ENCODE peak calls at places on chromosomes 1 and 21, in nine cellular contexts. N, J, U, K, O, I, M, Q and V are unnamed samples.
A peak's percentile ranks its signal among the peaks of the same experiment; 100 is the strongest.

GRCh38 chr1:200628223-200628868 is 7.8 kb upstream of the KIF14 start:
- DNase-seq in I (peak; percentile 19), M (no peak), K (no peak), J (no peak), U (no peak), N (no peak), O (no peak), Q (no peak), V (no peak)

GRCh38 chr1:119787776-119788175 is 19.1 kb upstream of the HMGCS2 start:
- DNase-seq in M (no peak), Q (peak; percentile 3), J (no peak), I (no peak), K (no peak), N (no peak), O (no peak), U (no peak), V (peak; percentile 10)

GRCh38 chr21:26067836-26068401 is 102.7 kb downstream of the APP start:
- DNase-seq in O (no peak), I (no peak), N (no peak), M (no peak), Q (no peak), K (no peak), U (no peak), J (no peak), V (no peak)

GRCh38 chr1:237220243-237220642 is 178.3 kb downstream of the RYR2 start:
- DNase-seq in U (peak; percentile 63), K (no peak), Q (no peak), I (no peak), N (no peak), J (no peak), O (peak; percentile 65), M (no peak), V (no peak)

GRCh38 chr1:168437821-168438220 is 106.0 kb downstream of the XCL2 start:
- DNase-seq in U (no peak), O (no peak), Q (no peak), I (no peak), K (no peak), J (no peak), N (no peak), M (no peak), V (peak; percentile 45)

GRCh38 chr1:66521736-66522365 is 12.1 kb upstream of the SGIP1 start:
- DNase-seq in K (no peak), I (no peak), Q (no peak), N (no peak), M (no peak), J (no peak), O (no peak), U (no peak), V (no peak)

GRCh38 chr1:153548722-153549695 is at the start of gene S100A3:
- DNase-seq in K (peak; percentile 67), O (peak; percentile 92), M (no peak), I (peak; percentile 51), J (no peak), N (peak; percentile 35), Q (no peak), U (no peak), V (no peak)

GRCh38 chr1:2645143-2645542 is 12.3 kb upstream of the MMEL1 start:
- DNase-seq in U (peak; percentile 16), M (no peak), J (no peak), K (no peak), Q (no peak), I (no peak), O (no peak), N (no peak), V (no peak)

GRCh38 chr1:53625049-53625448 is 113.9 kb downstream of the GLIS1 start:
- DNase-seq in U (no peak), O (no peak), N (no peak), J (no peak), I (no peak), K (peak; percentile 17), M (no peak), Q (peak; percentile 22), V (peak; percentile 92)

GRCh38 chr1:220526294-220526693 is 1.6 kb upstream of the MARK1 start:
- DNase-seq in M (no peak), N (no peak), U (no peak), O (no peak), K (no peak), I (no peak), J (peak; percentile 28), Q (no peak), V (no peak)
- TF ChIP-seq CTCF in M (no peak), N (no peak), U (no peak), O (no peak), K (no peak), I (no peak), J (peak; percentile 30), Q (peak; percentile 44), V (no peak)

DNA sequence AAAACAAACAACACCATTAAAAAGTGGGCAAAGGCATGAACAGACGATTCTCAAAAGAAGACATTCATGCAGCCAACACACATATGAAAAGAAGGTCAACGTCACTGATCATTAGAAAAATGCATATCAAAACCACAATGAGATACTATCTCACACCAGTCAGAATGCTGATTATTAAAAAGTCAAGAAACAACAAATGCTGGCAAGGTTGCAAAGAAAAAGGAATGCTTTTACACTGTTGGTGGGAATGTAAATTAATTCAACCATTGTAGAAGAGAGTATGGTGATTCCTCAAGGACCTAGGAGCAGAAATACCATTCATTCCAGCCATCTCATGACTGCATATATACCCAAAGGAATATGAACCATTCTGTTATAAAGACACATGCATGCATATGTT is 419.6 kb downstream of the NEGR1 start:
- DNase-seq in M (no peak), O (no peak), N (no peak), I (no peak), U (no peak), Q (no peak), J (no peak), K (no peak), V (no peak)
- TF ChIP-seq EP300 in M (no peak), O (no peak), N (no peak), I (no peak), U (no peak), Q (no peak), J (no peak), K (no peak), V (no peak)

DNA sequence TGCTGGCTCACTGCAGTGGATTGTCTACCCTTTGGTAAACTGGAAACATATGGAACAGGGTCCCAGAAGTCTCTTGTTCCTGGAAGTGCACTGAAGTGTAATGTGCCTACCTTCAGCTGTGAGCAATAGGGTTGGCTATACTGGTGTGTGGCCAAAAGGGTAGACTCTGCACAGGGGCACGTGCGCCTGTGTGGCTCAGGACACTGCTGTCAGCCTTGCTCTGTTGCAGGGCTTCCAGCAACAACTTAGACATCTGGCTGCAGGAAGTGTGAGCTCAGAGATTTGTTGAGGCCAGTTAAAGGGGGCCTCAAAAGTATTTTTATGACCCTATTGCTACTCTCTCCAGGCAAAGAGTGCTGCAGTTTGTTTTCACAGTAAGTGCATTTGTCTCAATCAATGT is 7.4 kb downstream of the CTPS1 start:
- DNase-seq in I (no peak), Q (no peak), K (no peak), O (no peak), J (no peak), U (no peak), M (no peak), N (no peak), V (no peak)
- H3K36me3 ChIP-seq in I (no peaks in the 10 kb centered on the region), Q (peaks cover 89% of the 10 kb centered on the region), K (no peaks in the 10 kb centered on the region), O (peaks cover 4% of the 10 kb centered on the region), J (peaks cover 74% of the 10 kb centered on the region), U (no peaks in the 10 kb centered on the region), M (peaks cover 100% of the 10 kb centered on the region), N (peaks cover 73% of the 10 kb centered on the region), V (peaks cover 83% of the 10 kb centered on the region)

GRCh38 chr21:29673096-29673610 is 266.6 kb downstream of the GRIK1 start:
- DNase-seq in N (no peak), J (no peak), Q (no peak), U (no peak), O (no peak), M (no peak), I (no peak), K (no peak), V (no peak)

GRCh38 chr21:29674343-29674742 is 265.5 kb downstream of the GRIK1 start:
- DNase-seq in J (no peak), O (no peak), U (no peak), N (no peak), K (no peak), I (no peak), M (no peak), Q (no peak), V (no peak)

GRCh38 chr21:29670228-29670627 is 269.6 kb downstream of the GRIK1 start:
- DNase-seq in U (no peak), K (no peak), M (no peak), O (no peak), Q (no peak), I (no peak), N (no peak), J (no peak), V (no peak)

GRCh38 chr21:29669416-29669815 is 270.4 kb downstream of the GRIK1 start:
- DNase-seq in I (no peak), N (no peak), M (no peak), O (no peak), J (peak; percentile 38), Q (no peak), U (no peak), K (no peak), V (no peak)

DNA sequence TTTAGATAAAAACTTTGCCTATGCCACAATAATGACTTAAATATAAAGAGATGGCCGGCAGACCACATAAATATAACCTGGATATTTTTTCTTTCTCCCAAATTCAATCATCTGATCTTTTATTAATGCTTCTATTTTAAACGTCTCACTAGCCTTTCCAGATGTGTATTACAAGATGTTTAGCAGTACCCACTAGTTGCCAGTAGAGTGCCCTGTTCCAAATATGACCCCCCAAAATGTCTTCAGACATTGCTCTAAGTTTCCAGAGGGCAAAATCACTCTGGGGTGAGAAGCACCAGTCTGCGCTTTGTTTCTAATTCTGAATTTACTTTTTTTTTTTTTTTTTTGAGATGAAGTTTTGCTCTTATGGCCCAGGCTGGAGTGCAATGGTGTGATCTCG is 268.1 kb downstream of the GRIK1 start:
- DNase-seq in K (no peak), Q (no peak), N (no peak), U (no peak), O (no peak), I (no peak), J (no peak), M (no peak), V (no peak)
- TF ChIP-seq CTCF in K (no peak), Q (no peak), N (no peak), U (no peak), O (no peak), I (no peak), J (peak; percentile 22), M (peak; percentile 49), V (no peak)

DNA sequence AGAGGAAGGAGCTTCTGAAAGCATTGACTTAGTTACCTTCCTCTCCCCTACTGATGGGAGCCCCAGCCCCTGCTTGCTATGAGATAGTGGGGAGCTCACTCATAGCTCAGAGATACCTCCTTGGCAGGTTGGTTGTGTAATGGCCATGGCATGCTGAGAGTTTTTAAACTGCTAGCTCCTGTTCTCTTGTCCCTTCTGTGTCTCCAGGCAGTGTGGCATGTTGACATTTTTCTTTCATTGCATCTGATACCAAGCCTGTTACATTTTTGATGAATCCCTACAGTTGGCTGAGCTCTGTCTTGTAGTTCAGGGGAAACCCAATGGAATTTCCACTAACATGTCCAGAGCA is 39.0 kb upstream of the EFCAB14 start:
- DNase-seq in I (no peak), Q (no peak), J (no peak), K (no peak), O (no peak), M (no peak), U (no peak), N (no peak), V (no peak)
- TF ChIP-seq EP300 in I (no peak), Q (no peak), J (no peak), K (no peak), O (no peak), M (no peak), U (no peak), N (no peak), V (no peak)

GRCh38 chr1:226733309-226733708 is 5.8 kb downstream of the ITPKB start:
- DNase-seq in J (no peak), O (no peak), M (no peak), U (no peak), I (no peak), Q (no peak), N (no peak), K (no peak), V (no peak)
- H3K36me3 ChIP-seq in J (no peaks in the 10 kb centered on the region), O (peaks cover 6% of the 10 kb centered on the region), M (no peaks in the 10 kb centered on the region), U (no peaks in the 10 kb centered on the region), I (no peaks in the 10 kb centered on the region), Q (no peaks in the 10 kb centered on the region), N (peaks cover 14% of the 10 kb centered on the region), K (no peaks in the 10 kb centered on the region), V (peaks cover 22% of the 10 kb centered on the region)